ENCODE peak calls at places on chromosomes 1 and 21, in ten cellular contexts. W is transverse colon, N is astrocyte of the spinal cord, H is adrenal gland, F is IMR-90, L is RWPE1, Y is epithelial cell of esophagus, K is fibroblast of lung, X is heart left ventricle, R is PC-3. S is an unnamed sample.

GRCh38 chr1:207878939-207879338 is 32.0 kb downstream of the CD34 start:
- DNase-seq in W (no peak), N (no peak), H (no peak), F (no peak), L (no peak), Y (no peak), K (no peak), X (no peak), R (no peak), S (no peak)

GRCh38 chr1:221276911-221277310 is 397.7 kb downstream of the HLX start:
- DNase-seq in W (no peak), N (peak), H (no peak), F (no peak), L (no peak), Y (no peak), K (peak), X (no peak), R (peak), S (no peak)

GRCh38 chr1:170887726-170888125 is 47.6 kb upstream of the MROH9 start:
- DNase-seq in W (no peak), N (no peak), H (no peak), F (no peak), L (no peak), Y (no peak), K (no peak), X (no peak), R (no peak), S (no peak)

GRCh38 chr21:36504067-36505058 is 24.4 kb upstream of the CLDN14 start:
- DNase-seq in W (peak), N (peak), H (peak), F (peak), L (peak), Y (peak), K (peak), X (no peak), R (peak), S (peak)

GRCh38 chr1:203173156-203173555 is 2.5 kb downstream of the MYBPH start:
- DNase-seq in W (no peak), N (no peak), H (no peak), F (no peak), L (no peak), Y (no peak), K (no peak), X (no peak), R (no peak), S (no peak)

GRCh38 chr1:209213989-209214388 is 369.5 kb upstream of the CAMK1G start:
- DNase-seq in W (no peak), N (no peak), H (no peak), F (no peak), L (no peak), Y (no peak), K (no peak), X (no peak), R (no peak), S (no peak)

GRCh38 chr1:29122987-29123870 is 474 bp downstream of the TMEM200B start:
- DNase-seq in W (peak), N (peak), H (peak), F (peak), L (no peak), Y (no peak), K (peak), X (peak), R (no peak), S (no peak)

GRCh38 chr1:21734526-21734925 is 48.4 kb downstream of the USP48 start:
- DNase-seq in W (no peak), N (no peak), H (no peak), F (peak), L (no peak), Y (peak), K (peak), X (no peak), R (peak), S (peak)

GRCh38 chr1:230231739-230232075 is 164.7 kb downstream of the GALNT2 start:
- DNase-seq in W (peak), N (peak), H (peak), F (peak), L (no peak), Y (peak), K (peak), X (peak), R (no peak), S (peak)

GRCh38 chr1:48469616-48470500 is 2.1 kb downstream of the SPATA6 start:
- DNase-seq in W (peak), N (peak), H (peak), F (peak), L (no peak), Y (peak), K (peak), X (peak), R (peak), S (peak)

GRCh38 chr1:36594041-36594440 is 111.3 kb upstream of the CSF3R start:
- DNase-seq in W (no peak), N (no peak), H (no peak), F (no peak), L (no peak), Y (no peak), K (no peak), X (no peak), R (no peak), S (no peak)

GRCh38 chr1:114009393-114009792 is 30.1 kb downstream of the OLFML3 start:
- DNase-seq in W (no peak), N (no peak), H (no peak), F (peak), L (no peak), Y (peak), K (peak), X (no peak), R (peak), S (peak)

GRCh38 chr1:94878329-94878728 is 48.6 kb downstream of the CNN3 start:
- DNase-seq in W (no peak), N (no peak), H (no peak), F (no peak), L (no peak), Y (no peak), K (no peak), X (no peak), R (no peak), S (no peak)

DNA sequence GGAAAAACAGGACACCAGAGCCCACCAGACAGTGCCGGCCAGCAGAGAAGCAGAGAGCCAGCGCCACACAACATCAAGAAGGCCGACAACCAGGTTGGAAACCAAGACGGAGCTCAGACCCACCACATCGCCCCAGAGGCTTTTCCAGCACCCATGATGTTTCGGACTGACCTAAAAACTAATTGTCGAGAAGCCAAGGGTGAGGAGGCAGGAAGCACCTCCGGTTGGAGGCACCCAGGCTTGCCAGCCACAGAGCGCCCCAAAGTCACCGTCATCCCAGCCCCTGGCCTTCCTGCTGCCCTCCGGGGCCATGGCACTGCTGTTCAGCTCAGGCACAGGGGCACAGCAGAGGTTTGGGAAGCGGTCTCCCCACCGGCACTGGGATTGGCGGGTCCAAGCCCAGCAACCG is 67.1 kb downstream of the SLC37A1 start:
- DNase-seq in W (peak), N (no peak), H (no peak), F (no peak), L (no peak), Y (no peak), K (no peak), X (peak), R (no peak), S (no peak)
- TF ChIP-seq CTCF in W (no peak), N (no peak), H (no peak), F (no peak), L (no peak), Y (no peak), K (no peak), X (no peak), R (no peak), S (no peak)

GRCh38 chr1:44251486-44251885 is 38.2 kb downstream of the DMAP1 start:
- DNase-seq in W (peak), N (no peak), H (no peak), F (no peak), L (no peak), Y (no peak), K (no peak), X (no peak), R (no peak), S (no peak)

GRCh38 chr1:44250113-44250781 is 37.0 kb downstream of the DMAP1 start:
- DNase-seq in W (no peak), N (no peak), H (no peak), F (no peak), L (no peak), Y (no peak), K (no peak), X (peak), R (no peak), S (no peak)

GRCh38 chr1:44246806-44247205 is 33.5 kb downstream of the DMAP1 start:
- DNase-seq in W (no peak), N (no peak), H (no peak), F (no peak), L (no peak), Y (no peak), K (no peak), X (no peak), R (no peak), S (no peak)

GRCh38 chr1:44251989-44252625 is 38.8 kb downstream of the DMAP1 start:
- DNase-seq in W (no peak), N (no peak), H (no peak), F (no peak), L (no peak), Y (no peak), K (no peak), X (no peak), R (no peak), S (no peak)

DNA sequence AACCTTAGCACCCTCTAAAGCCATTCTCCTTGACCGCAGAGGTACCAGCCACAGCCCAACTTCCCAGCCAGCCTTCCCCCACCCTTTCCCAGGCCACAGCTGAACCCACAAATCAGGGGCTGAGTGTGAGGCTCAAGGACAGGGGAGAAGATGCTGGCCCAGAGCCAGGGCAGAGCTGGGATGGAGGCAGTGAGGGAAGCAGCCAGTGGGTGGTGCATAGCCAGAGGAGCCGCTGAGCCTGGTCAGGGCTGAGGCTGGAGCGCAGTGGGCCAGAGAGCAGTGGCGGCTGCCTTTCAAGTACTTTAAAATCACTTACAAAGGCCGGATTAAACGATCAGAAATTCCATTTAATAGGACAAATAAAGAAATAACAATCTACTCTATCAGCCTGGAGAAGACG is 36.3 kb downstream of the DMAP1 start:
- DNase-seq in W (no peak), N (peak), H (peak), F (no peak), L (no peak), Y (no peak), K (peak), X (no peak), R (no peak), S (no peak)
- TF ChIP-seq CTCF in W (no peak), N (no peak), H (no peak), F (no peak), L (no peak), Y (no peak), K (no peak), X (no peak), R (no peak), S (no peak)

DNA sequence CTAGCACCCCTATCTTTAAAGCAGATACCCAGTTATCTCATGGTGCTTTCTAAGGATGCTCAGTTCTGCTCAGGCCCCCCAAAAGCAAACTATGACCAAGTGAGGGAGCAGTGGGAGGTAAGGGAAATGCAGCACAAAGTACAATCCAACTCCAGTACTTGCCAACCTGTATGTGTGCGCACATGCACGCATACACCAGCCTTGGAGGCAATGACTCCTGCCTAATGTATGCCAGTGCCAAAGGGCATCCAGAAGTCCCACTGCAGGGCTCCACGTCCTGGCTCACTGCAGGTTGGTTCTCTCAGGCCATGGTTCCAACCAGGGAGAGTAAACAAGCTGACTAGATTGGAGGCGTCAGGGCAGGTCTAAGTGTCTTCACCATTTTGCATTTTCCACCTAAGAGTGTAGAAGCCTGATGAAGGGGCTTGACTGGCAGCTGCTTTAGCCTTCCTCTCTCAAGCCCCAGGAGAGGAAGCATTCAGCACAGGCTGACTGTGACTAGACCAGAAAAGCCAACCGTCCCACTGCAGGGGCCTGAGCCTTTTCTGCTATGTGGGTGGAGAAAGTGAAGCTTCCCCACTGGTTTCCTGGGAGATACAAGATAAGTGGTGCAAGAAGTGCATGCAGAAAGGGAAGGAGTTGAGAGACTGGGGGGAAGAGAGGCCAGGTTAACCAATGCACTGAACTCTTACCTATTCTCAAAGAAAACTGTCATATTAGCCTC is 7.7 kb downstream of the AMIGO1 start:
- DNase-seq in W (no peak), N (no peak), H (no peak), F (no peak), L (no peak), Y (no peak), K (no peak), X (no peak), R (no peak), S (no peak)
- TF ChIP-seq CTCF in W (no peak), N (no peak), H (no peak), F (no peak), L (no peak), Y (no peak), K (no peak), X (no peak), R (no peak), S (no peak)

DNA sequence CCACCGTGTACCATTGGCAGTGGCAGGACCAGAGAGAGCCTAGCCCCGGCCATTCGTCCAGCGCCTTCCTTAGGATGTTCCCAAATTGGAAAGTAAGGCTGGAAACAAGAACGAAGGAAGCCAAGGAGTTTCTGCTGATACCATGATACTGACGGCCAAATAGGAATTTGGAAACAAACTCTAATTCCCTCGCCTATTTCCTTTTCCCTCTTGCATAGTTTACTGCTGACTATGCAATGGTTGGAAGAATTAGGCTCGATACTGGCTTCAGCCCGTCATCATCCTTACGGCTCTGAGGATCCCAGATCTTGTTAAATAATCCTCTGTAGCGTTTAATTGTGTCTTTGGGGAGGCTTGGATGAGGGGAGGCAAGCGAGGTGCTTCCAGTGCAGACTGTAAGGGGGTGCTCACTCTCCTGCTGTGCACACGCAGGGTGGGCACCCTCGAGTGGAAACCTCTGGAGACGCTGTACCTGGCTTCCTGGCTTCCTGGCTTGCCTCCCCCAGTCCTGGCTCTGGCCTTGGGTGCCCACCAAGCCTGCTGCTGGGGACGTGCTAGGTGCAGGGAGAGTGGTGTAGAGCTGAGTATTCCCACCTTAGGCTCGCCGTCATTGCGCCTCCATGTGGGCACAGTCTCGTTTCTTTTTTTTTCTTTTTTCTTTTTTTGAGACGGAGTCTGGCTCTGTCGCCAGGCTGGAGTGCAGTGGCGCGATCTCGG is 27.4 kb upstream of the CAMTA1 start:
- DNase-seq in W (no peak), N (no peak), H (no peak), F (no peak), L (no peak), Y (no peak), K (no peak), X (no peak), R (no peak), S (no peak)
- TF ChIP-seq CTCF in W (no peak), N (no peak), H (no peak), F (no peak), L (no peak), Y (no peak), K (no peak), X (no peak), R (no peak), S (no peak)

GRCh38 chr1:39960461-39960958 is 5.6 kb downstream of the MFSD2A start:
- DNase-seq in W (peak), N (no peak), H (no peak), F (no peak), L (peak), Y (peak), K (no peak), X (no peak), R (no peak), S (peak)
- TF ChIP-seq CTCF in W (no peak), N (no peak), H (no peak), F (no peak), L (no peak), Y (no peak), K (no peak), X (no peak), R (no peak), S (no peak)

DNA sequence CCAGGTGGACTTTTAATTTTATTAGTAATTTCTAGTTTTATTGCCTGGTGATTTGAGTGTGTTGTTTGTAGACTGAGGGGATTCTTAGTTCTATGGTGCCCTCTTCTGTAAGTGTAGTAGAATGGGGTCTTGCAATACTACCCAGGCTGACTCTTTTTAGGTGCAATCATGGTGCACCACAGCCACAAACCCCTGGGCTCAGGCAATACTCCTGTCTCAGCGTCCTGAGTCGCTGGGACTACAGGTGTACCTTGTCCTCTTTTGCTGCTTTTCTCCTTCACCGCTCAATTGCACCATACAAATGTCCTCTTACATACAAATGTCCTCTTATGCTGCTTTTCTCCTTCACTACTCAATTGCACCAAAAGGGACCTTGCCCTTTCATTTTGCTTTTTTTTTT is 43.1 kb downstream of the SCP2 start:
- DNase-seq in W (no peak), N (peak), H (no peak), F (peak), L (peak), Y (peak), K (peak), X (no peak), R (no peak), S (peak)
- TF ChIP-seq CTCF in W (no peak), N (peak), H (peak), F (peak), L (no peak), Y (no peak), K (no peak), X (no peak), R (peak), S (no peak)

DNA sequence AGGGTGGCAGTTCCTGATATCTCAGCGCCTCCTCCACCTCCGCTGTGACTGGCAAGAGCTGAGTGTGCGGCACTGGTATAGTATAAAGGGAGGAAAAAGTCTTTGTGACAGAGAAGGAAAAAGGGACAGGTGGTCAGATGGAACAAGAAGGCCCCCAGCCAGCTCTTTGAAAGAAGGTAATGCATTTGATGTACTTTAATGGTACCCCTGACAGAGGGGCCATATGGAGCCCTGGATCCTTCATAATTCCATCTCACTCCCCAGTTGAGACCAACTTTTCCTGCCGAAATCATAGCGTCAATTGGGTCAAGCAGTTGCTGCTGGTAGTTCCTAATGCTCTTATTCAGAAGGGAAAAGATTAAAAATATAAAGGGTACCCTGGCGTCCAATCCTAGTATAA is 198.2 kb downstream of the ZNF326 start:
- DNase-seq in W (no peak), N (no peak), H (no peak), F (no peak), L (no peak), Y (no peak), K (no peak), X (no peak), R (no peak), S (no peak)
- TF ChIP-seq CTCF in W (no peak), N (no peak), H (no peak), F (no peak), L (no peak), Y (no peak), K (no peak), X (no peak), R (no peak), S (no peak)

GRCh38 chr1:27832762-27833161 is 2.2 kb downstream of the PPP1R8 start:
- DNase-seq in W (no peak), N (peak), H (no peak), F (peak), L (peak), Y (peak), K (peak), X (no peak), R (peak), S (peak)

GRCh38 chr1:27833470-27833869 is 2.9 kb downstream of the PPP1R8 start:
- DNase-seq in W (no peak), N (no peak), H (no peak), F (no peak), L (no peak), Y (no peak), K (no peak), X (no peak), R (no peak), S (no peak)

GRCh38 chr1:27831568-27832410 is 1.2 kb downstream of the PPP1R8 start:
- DNase-seq in W (no peak), N (peak), H (no peak), F (peak), L (peak), Y (no peak), K (peak), X (no peak), R (no peak), S (peak)

GRCh38 chr1:27830621-27831424 is at the start of gene PPP1R8:
- DNase-seq in W (peak), N (peak), H (peak), F (peak), L (peak), Y (peak), K (peak), X (peak), R (peak), S (peak)
- TF ChIP-seq CTCF in W (no peak), N (no peak), H (no peak), F (no peak), L (no peak), Y (no peak), K (no peak), X (peak), R (no peak), S (no peak)